ENCODE peak calls at places on chromosomes 7 and 10, in four cellular contexts. One of them, this sample, is unnamed.

GRCh38 chr7:7639421-7639820 is 1.1 kb upstream of the UMAD1 start:
- DNase-seq in GM12878: no peak
- DNase-seq in K562: no peak
- DNase-seq in HepG2: no peak
- DNase-seq in this sample: no peak

GRCh38 chr7:4835398-4836205 is 26.2 kb downstream of the PAPOLB start:
- DNase-seq in K562: no peak
- DNase-seq in HepG2: no peak
- DNase-seq in GM12878: no peak
- DNase-seq in this sample: no peak

GRCh38 chr7:141012696-141013344 is 1.9 kb downstream of the MRPS33 start:
- DNase-seq in GM12878: no peak
- DNase-seq in K562: peak
- DNase-seq in HepG2: no peak
- DNase-seq in this sample: no peak

GRCh38 chr10:12594448-12594944 is 245.1 kb downstream of the CAMK1D start:
- DNase-seq in GM12878: no peak
- DNase-seq in K562: no peak
- DNase-seq in HepG2: no peak
- DNase-seq in this sample: no peak

GRCh38 chr7:13742719-13743640 is 246.5 kb downstream of the ETV1 start:
- DNase-seq in GM12878: no peak
- DNase-seq in K562: no peak
- DNase-seq in HepG2: no peak
- DNase-seq in this sample: peak

GRCh38 chr7:132065193-132065972 is 509.0 kb upstream of the PODXL start:
- DNase-seq in HepG2: no peak
- DNase-seq in GM12878: no peak
- DNase-seq in K562: no peak
- DNase-seq in this sample: no peak

GRCh38 chr10:35140727-35141126 is 14.1 kb downstream of the CREM start:
- DNase-seq in K562: no peak
- DNase-seq in HepG2: peak
- DNase-seq in GM12878: no peak
- DNase-seq in this sample: no peak

GRCh38 chr10:127743205-127743604 is 6.2 kb downstream of the FOXI2 start:
- DNase-seq in GM12878: no peak
- DNase-seq in K562: no peak
- DNase-seq in HepG2: no peak
- DNase-seq in this sample: no peak

GRCh38 chr10:20745556-20745955 is 151.6 kb downstream of the NEBL start:
- DNase-seq in GM12878: no peak
- DNase-seq in HepG2: no peak
- DNase-seq in K562: no peak
- DNase-seq in this sample: no peak

GRCh38 chr10:73953665-73954064 is 42.7 kb downstream of the PLAU start:
- DNase-seq in K562: no peak
- DNase-seq in HepG2: no peak
- DNase-seq in GM12878: no peak
- DNase-seq in this sample: no peak

GRCh38 chr7:3168370-3168769 is 124.7 kb upstream of the CARD11 start:
- DNase-seq in GM12878: no peak
- DNase-seq in HepG2: no peak
- DNase-seq in K562: no peak
- DNase-seq in this sample: no peak

GRCh38 chr10:73161662-73162061 is 6.1 kb downstream of the ECD start:
- DNase-seq in GM12878: no peak
- DNase-seq in K562: no peak
- DNase-seq in HepG2: no peak
- DNase-seq in this sample: no peak

GRCh38 chr10:71489077-71489476 is 92.4 kb downstream of the CDH23 start:
- DNase-seq in GM12878: no peak
- DNase-seq in K562: no peak
- DNase-seq in HepG2: no peak
- DNase-seq in this sample: no peak

GRCh38 chr7:925601-926000 is 28.9 kb downstream of the ADAP1 start:
- DNase-seq in GM12878: no peak
- DNase-seq in K562: no peak
- DNase-seq in HepG2: no peak
- DNase-seq in this sample: no peak

GRCh38 chr7:93205046-93205445 is 21.2 kb downstream of the HEPACAM2 start:
- DNase-seq in K562: no peak
- DNase-seq in GM12878: no peak
- DNase-seq in HepG2: no peak
- DNase-seq in this sample: no peak

GRCh38 chr7:110204527-110204926 is 886.4 kb upstream of the LRRN3 start:
- DNase-seq in GM12878: no peak
- DNase-seq in K562: no peak
- DNase-seq in HepG2: no peak
- DNase-seq in this sample: peak

GRCh38 chr10:23172429-23172828 is 19.7 kb upstream of the PTF1A start:
- DNase-seq in K562: no peak
- DNase-seq in HepG2: no peak
- DNase-seq in GM12878: no peak
- DNase-seq in this sample: no peak

GRCh38 chr7:13949450-13949849 is 40.0 kb downstream of the ETV1 start:
- DNase-seq in GM12878: no peak
- DNase-seq in HepG2: no peak
- DNase-seq in K562: no peak
- DNase-seq in this sample: peak

GRCh38 chr10:51733061-51733460 is 33.7 kb upstream of the CSTF2T start:
- DNase-seq in K562: no peak
- DNase-seq in HepG2: no peak
- DNase-seq in GM12878: no peak
- DNase-seq in this sample: no peak

GRCh38 chr10:96657385-96657784 is 62.9 kb downstream of the PIK3AP1 start:
- DNase-seq in HepG2: no peak
- DNase-seq in K562: no peak
- DNase-seq in GM12878: no peak
- DNase-seq in this sample: no peak

GRCh38 chr10:34743804-34744203 is 71.3 kb downstream of the PARD3 start:
- DNase-seq in K562: no peak
- DNase-seq in GM12878: no peak
- DNase-seq in HepG2: no peak
- DNase-seq in this sample: no peak

GRCh38 chr7:82406937-82407336 is 36.6 kb downstream of the CACNA2D1 start:
- DNase-seq in GM12878: no peak
- DNase-seq in HepG2: no peak
- DNase-seq in K562: no peak
- DNase-seq in this sample: no peak

GRCh38 chr10:106973716-106974115 is 190.8 kb downstream of the SORCS1 start:
- DNase-seq in HepG2: no peak
- DNase-seq in GM12878: no peak
- DNase-seq in K562: no peak
- DNase-seq in this sample: no peak

GRCh38 chr7:90723866-90724265 is 127.7 kb downstream of the CDK14 start:
- DNase-seq in GM12878: no peak
- DNase-seq in K562: no peak
- DNase-seq in HepG2: no peak
- DNase-seq in this sample: no peak

GRCh38 chr7:71636329-71636728 is 504.4 kb downstream of the GALNT17 start:
- DNase-seq in GM12878: no peak
- DNase-seq in HepG2: no peak
- DNase-seq in K562: no peak
- DNase-seq in this sample: no peak

GRCh38 chr7:71626206-71626605 is 494.3 kb downstream of the GALNT17 start:
- DNase-seq in HepG2: no peak
- DNase-seq in GM12878: no peak
- DNase-seq in K562: no peak
- DNase-seq in this sample: no peak

GRCh38 chr7:71633571-71634008 is 501.6 kb downstream of the GALNT17 start:
- DNase-seq in HepG2: peak
- DNase-seq in K562: no peak
- DNase-seq in GM12878: no peak
- DNase-seq in this sample: no peak

GRCh38 chr7:71625534-71625933 is 493.6 kb downstream of the GALNT17 start:
- DNase-seq in HepG2: no peak
- DNase-seq in GM12878: no peak
- DNase-seq in K562: no peak
- DNase-seq in this sample: no peak

DNA sequence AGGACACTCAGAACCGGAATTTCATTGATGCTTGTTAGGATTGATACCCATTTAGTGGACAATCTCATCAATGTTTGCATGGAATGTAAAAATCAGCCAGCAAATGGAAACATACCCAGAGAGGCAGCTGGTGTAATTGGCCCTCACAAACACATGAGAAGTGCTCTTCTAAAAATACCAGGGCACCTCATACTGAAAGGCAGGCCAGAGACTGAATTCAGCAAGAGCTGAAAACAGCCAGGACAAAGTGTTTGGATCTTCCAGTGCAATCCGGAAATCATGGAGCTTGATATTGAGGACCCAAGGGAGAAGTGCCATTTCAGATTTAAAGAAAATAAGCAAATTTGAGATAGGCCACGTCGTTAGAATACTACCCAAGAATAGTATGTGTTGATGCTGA is 498.6 kb downstream of the GALNT17 start:
- DNase-seq in K562: no peak
- DNase-seq in HepG2: no peak
- DNase-seq in GM12878: no peak
- DNase-seq in this sample: no peak
- TF ChIP-seq TARDBP in K562: no peak
- TF ChIP-seq TARDBP in HepG2: no peak
- TF ChIP-seq TARDBP in GM12878: no peak
- TF ChIP-seq TARDBP in this sample: no peak

GRCh38 chr7:117085275-117085674 is 132.0 kb downstream of the ST7 start:
- DNase-seq in GM12878: no peak
- DNase-seq in K562: no peak
- DNase-seq in HepG2: no peak
- DNase-seq in this sample: no peak

GRCh38 chr7:117084286-117084685 is 131.0 kb downstream of the ST7 start:
- DNase-seq in GM12878: no peak
- DNase-seq in HepG2: no peak
- DNase-seq in K562: no peak
- DNase-seq in this sample: no peak

GRCh38 chr7:117085769-117086463 is 132.6 kb downstream of the ST7 start:
- DNase-seq in GM12878: no peak
- DNase-seq in HepG2: no peak
- DNase-seq in K562: no peak
- DNase-seq in this sample: no peak

GRCh38 chr7:117082636-117083035 is 129.3 kb downstream of the ST7 start:
- DNase-seq in K562: no peak
- DNase-seq in GM12878: no peak
- DNase-seq in HepG2: no peak
- DNase-seq in this sample: no peak

DNA sequence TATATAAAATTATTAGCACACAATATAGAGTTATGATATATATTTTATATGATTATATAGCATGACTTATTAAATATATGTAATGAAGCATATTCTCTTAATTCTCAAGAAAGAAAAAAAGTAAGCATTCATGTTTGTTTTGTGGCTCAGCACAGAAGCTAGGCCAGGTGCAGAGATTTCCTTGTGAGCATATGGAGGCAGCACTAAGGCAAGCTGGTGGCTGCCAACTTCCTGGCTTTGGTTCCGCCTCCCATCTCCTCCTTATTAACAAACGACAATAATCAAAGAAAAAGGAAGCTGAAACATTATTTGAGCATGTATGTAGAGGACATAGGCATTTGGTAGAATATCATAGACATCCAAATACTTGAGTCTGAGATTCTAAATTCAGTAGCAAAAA is 130.3 kb downstream of the ST7 start:
- DNase-seq in K562: no peak
- DNase-seq in HepG2: no peak
- DNase-seq in GM12878: no peak
- DNase-seq in this sample: no peak
- TF ChIP-seq TARDBP in K562: no peak
- TF ChIP-seq TARDBP in HepG2: no peak
- TF ChIP-seq TARDBP in GM12878: no peak
- TF ChIP-seq TARDBP in this sample: no peak

GRCh38 chr7:40763319-40764287 is 628.8 kb downstream of the SUGCT start:
- DNase-seq in K562: no peak
- DNase-seq in HepG2: no peak
- DNase-seq in GM12878: no peak
- DNase-seq in this sample: no peak
- TF ChIP-seq TARDBP in K562: no peak
- TF ChIP-seq TARDBP in HepG2: no peak
- TF ChIP-seq TARDBP in GM12878: no peak
- TF ChIP-seq TARDBP in this sample: no peak

DNA sequence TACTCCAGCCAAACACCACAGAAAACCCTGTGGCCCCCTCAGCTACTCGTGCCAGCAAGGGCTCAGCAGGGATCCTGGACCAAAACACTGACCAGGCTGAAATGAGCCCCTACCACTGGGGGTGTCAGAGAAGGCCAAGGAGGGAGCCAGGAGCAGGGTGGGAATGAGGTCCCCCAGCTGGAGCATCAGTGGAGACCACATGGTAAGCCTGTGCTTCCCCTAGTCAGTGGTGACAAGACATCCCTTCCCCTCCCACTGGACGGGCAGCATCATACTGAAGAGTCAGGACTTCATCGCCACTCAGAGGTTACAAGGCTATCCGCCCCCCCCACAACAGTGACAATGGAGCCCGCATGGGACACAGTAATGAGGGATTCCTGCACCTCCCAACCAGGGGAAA is 99.6 kb downstream of the LHPP start:
- DNase-seq in GM12878: no peak
- DNase-seq in HepG2: no peak
- DNase-seq in K562: no peak
- DNase-seq in this sample: no peak
- TF ChIP-seq TARDBP in GM12878: no peak
- TF ChIP-seq TARDBP in HepG2: no peak
- TF ChIP-seq TARDBP in K562: no peak
- TF ChIP-seq TARDBP in this sample: no peak

DNA sequence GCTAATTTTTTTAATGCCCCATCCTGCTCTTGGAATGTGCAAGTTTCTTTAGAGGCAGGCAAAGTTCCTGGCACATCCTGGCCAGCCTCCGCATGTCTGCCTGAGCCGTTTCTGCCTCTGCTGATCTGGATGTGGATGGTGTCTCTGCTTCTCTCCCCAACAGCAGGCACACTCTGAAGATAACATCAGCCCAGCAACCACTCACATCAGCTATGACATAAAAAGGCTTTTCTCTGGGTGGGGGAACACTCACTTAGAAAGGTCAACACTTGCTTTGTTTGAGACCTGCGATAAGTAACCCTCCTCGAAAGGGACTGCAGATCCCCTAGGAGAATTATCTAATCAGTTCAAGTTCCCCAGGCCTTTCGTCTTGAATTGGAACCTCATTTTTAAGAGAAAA is 142.9 kb downstream of the FGFR2 start:
- DNase-seq in HepG2: no peak
- DNase-seq in K562: no peak
- DNase-seq in GM12878: no peak
- DNase-seq in this sample: no peak
- TF ChIP-seq TARDBP in HepG2: no peak
- TF ChIP-seq TARDBP in K562: no peak
- TF ChIP-seq TARDBP in GM12878: no peak
- TF ChIP-seq TARDBP in this sample: no peak

GRCh38 chr10:27256299-27256698 is 15.7 kb upstream of the ACBD5 start:
- DNase-seq in HepG2: no peak
- DNase-seq in GM12878: no peak
- DNase-seq in K562: no peak
- DNase-seq in this sample: no peak
- TF ChIP-seq TARDBP in HepG2: no peak
- TF ChIP-seq TARDBP in GM12878: no peak
- TF ChIP-seq TARDBP in K562: no peak
- TF ChIP-seq TARDBP in this sample: no peak

This sample was measured in HEK293T.